ENCODE peak calls at places on chromosomes 4 and X, in four cellular contexts. One of them, this sample, is unnamed.

GRCh38 chr4:114729339-114729738 is 130.7 kb downstream of the UGT8 start:
- DNase-seq in iris pigment epithelial cell: no peak
- DNase-seq in fibroblast of mammary gland: no peak
- DNase-seq in amniotic stem cell: no peak
- DNase-seq in this sample: no peak

GRCh38 chrX:40209951-40210617 is 112.3 kb upstream of the BCOR start:
- DNase-seq in iris pigment epithelial cell: peak; percentile 40
- DNase-seq in fibroblast of mammary gland: peak; percentile 58
- DNase-seq in amniotic stem cell: no peak
- DNase-seq in this sample: no peak

GRCh38 chrX:54043084-54043483 is 1.2 kb downstream of the PHF8 start:
- DNase-seq in iris pigment epithelial cell: no peak
- DNase-seq in fibroblast of mammary gland: no peak
- DNase-seq in amniotic stem cell: no peak
- DNase-seq in this sample: no peak

GRCh38 chrX:41621236-41621651 is 67.5 kb upstream of the GPR34 start:
- DNase-seq in iris pigment epithelial cell: peak; percentile 74
- DNase-seq in fibroblast of mammary gland: no peak
- DNase-seq in amniotic stem cell: no peak
- DNase-seq in this sample: no peak

GRCh38 chrX:20947411-20947912 is 426.8 kb upstream of the CNKSR2 start:
- DNase-seq in iris pigment epithelial cell: no peak
- DNase-seq in fibroblast of mammary gland: no peak
- DNase-seq in amniotic stem cell: no peak
- DNase-seq in this sample: no peak

GRCh38 chrX:41381685-41382084 is 47.7 kb downstream of the DDX3X start:
- DNase-seq in iris pigment epithelial cell: peak; percentile 90
- DNase-seq in fibroblast of mammary gland: peak; percentile 97
- DNase-seq in amniotic stem cell: peak; percentile 3
- DNase-seq in this sample: peak; percentile 57

GRCh38 chr4:41935652-41936021 is 408 bp downstream of the TMEM33 start:
- DNase-seq in iris pigment epithelial cell: peak; percentile 32
- DNase-seq in fibroblast of mammary gland: peak; percentile 37
- DNase-seq in amniotic stem cell: no peak
- DNase-seq in this sample: no peak

GRCh38 chrX:153602621-153603020 is 3.7 kb upstream of the CCNQ start:
- DNase-seq in iris pigment epithelial cell: no peak
- DNase-seq in fibroblast of mammary gland: no peak
- DNase-seq in amniotic stem cell: no peak
- DNase-seq in this sample: no peak

GRCh38 chr4:152310223-152310622 is 225.7 kb downstream of the FBXW7 start:
- DNase-seq in iris pigment epithelial cell: peak; percentile 76
- DNase-seq in fibroblast of mammary gland: no peak
- DNase-seq in amniotic stem cell: peak; percentile 76
- DNase-seq in this sample: no peak

GRCh38 chr4:1057403-1057745 is 45.9 kb downstream of the FGFRL1 start:
- DNase-seq in iris pigment epithelial cell: no peak
- DNase-seq in fibroblast of mammary gland: no peak
- DNase-seq in amniotic stem cell: no peak
- DNase-seq in this sample: no peak

GRCh38 chr4:156442961-156443360 is 489.3 kb upstream of the CTSO start:
- DNase-seq in iris pigment epithelial cell: no peak
- DNase-seq in fibroblast of mammary gland: no peak
- DNase-seq in amniotic stem cell: no peak
- DNase-seq in this sample: no peak

GRCh38 chr4:120156115-120156718 is 89.6 kb upstream of the MAD2L1 start:
- DNase-seq in iris pigment epithelial cell: peak; percentile 88
- DNase-seq in fibroblast of mammary gland: peak; percentile 81
- DNase-seq in amniotic stem cell: no peak
- DNase-seq in this sample: peak; percentile 40

GRCh38 chr4:184792950-184793555 is 32.7 kb downstream of the ACSL1 start:
- DNase-seq in iris pigment epithelial cell: peak; percentile 99
- DNase-seq in fibroblast of mammary gland: peak; percentile 98
- DNase-seq in amniotic stem cell: peak; percentile 70
- DNase-seq in this sample: peak; percentile 72

GRCh38 chr4:150581611-150582010 is 340 bp upstream of the MAB21L2 start:
- DNase-seq in iris pigment epithelial cell: peak; percentile 87
- DNase-seq in fibroblast of mammary gland: no peak
- DNase-seq in amniotic stem cell: peak; percentile 92
- DNase-seq in this sample: no peak

GRCh38 chr4:42709392-42710065 is 52.6 kb upstream of the ATP8A1 start:
- DNase-seq in iris pigment epithelial cell: no peak
- DNase-seq in fibroblast of mammary gland: no peak
- DNase-seq in amniotic stem cell: no peak
- DNase-seq in this sample: no peak

GRCh38 chr4:57103051-57103450 is 7.1 kb downstream of the IGFBP7 start:
- DNase-seq in iris pigment epithelial cell: no peak
- DNase-seq in fibroblast of mammary gland: peak; percentile 32
- DNase-seq in amniotic stem cell: no peak
- DNase-seq in this sample: no peak

GRCh38 chr4:106358899-106359298 is 9.7 kb downstream of the GIMD1 start:
- DNase-seq in iris pigment epithelial cell: peak; percentile 84
- DNase-seq in fibroblast of mammary gland: peak; percentile 69
- DNase-seq in amniotic stem cell: no peak
- DNase-seq in this sample: no peak

GRCh38 chr4:5884804-5885203 is 8.1 kb downstream of the CRMP1 start:
- DNase-seq in iris pigment epithelial cell: no peak
- DNase-seq in fibroblast of mammary gland: no peak
- DNase-seq in amniotic stem cell: no peak
- DNase-seq in this sample: no peak

GRCh38 chr4:130712038-130712437 is 1616.1 kb downstream of the C4orf33 start:
- DNase-seq in iris pigment epithelial cell: peak; percentile 21
- DNase-seq in fibroblast of mammary gland: peak; percentile 25
- DNase-seq in amniotic stem cell: no peak
- DNase-seq in this sample: no peak

GRCh38 chr4:10180603-10180926 is 64.0 kb upstream of the WDR1 start:
- DNase-seq in iris pigment epithelial cell: no peak
- DNase-seq in fibroblast of mammary gland: no peak
- DNase-seq in amniotic stem cell: no peak
- DNase-seq in this sample: no peak

GRCh38 chrX:134683351-134683750 is 25.1 kb upstream of the PLAC1 start:
- DNase-seq in iris pigment epithelial cell: no peak
- DNase-seq in fibroblast of mammary gland: no peak
- DNase-seq in amniotic stem cell: no peak
- DNase-seq in this sample: no peak

This sample was measured in pulmonary artery endothelial cell.